ENCODE peak calls at places on chromosomes 2 and 18, in ten cellular contexts. B, N, F, E, C, I, K, A, D and R are unnamed samples.

GRCh38 chr2:67526283-67526682 is 129.2 kb downstream of the ETAA1 start:
- DNase-seq in B (no peak), N (peak; percentile 30), F (peak; percentile 94), E (no peak), C (no peak), I (no peak), K (no peak), A (no peak), D (no peak), R (no peak)

GRCh38 chr18:159037-159652 is 788 bp downstream of the USP14 start:
- DNase-seq in B (no peak), N (no peak), F (no peak), E (no peak), C (no peak), I (no peak), K (no peak), A (no peak), D (no peak), R (no peak)

GRCh38 chr2:11821705-11822104 is 75.3 kb downstream of the LPIN1 start:
- DNase-seq in B (no peak), N (no peak), F (no peak), E (no peak), C (no peak), I (no peak), K (no peak), A (no peak), D (no peak), R (no peak)

GRCh38 chr2:144479138-144479537 is 40.8 kb downstream of the ZEB2 start:
- DNase-seq in B (no peak), N (no peak), F (peak; percentile 49), E (no peak), C (no peak), I (no peak), K (no peak), A (no peak), D (no peak), R (no peak)

GRCh38 chr2:209619782-209620181 is 151.8 kb upstream of the UNC80 start:
- DNase-seq in B (no peak), N (no peak), F (peak; percentile 40), E (no peak), C (no peak), I (no peak), K (no peak), A (no peak), D (no peak), R (no peak)

GRCh38 chr2:66699481-66700180 is 264.7 kb downstream of the MEIS1 start:
- DNase-seq in B (no peak), N (no peak), F (no peak), E (no peak), C (no peak), I (no peak), K (no peak), A (no peak), D (no peak), R (no peak)

GRCh38 chr2:69238449-69239031 is 148.5 kb downstream of the GFPT1 start:
- DNase-seq in B (no peak), N (no peak), F (peak; percentile 53), E (no peak), C (no peak), I (no peak), K (no peak), A (no peak), D (no peak), R (no peak)

GRCh38 chr2:238294046-238294392 is 5.6 kb upstream of the PER2 start:
- DNase-seq in B (no peak), N (no peak), F (no peak), E (no peak), C (no peak), I (no peak), K (no peak), A (no peak), D (no peak), R (peak; percentile 8)

GRCh38 chr2:241351640-241352031 is 4.4 kb upstream of the FARP2 start:
- DNase-seq in B (no peak), N (no peak), F (no peak), E (no peak), C (no peak), I (no peak), K (no peak), A (no peak), D (no peak), R (no peak)

GRCh38 chr2:46365913-46366674 is 68.9 kb downstream of the EPAS1 start:
- DNase-seq in B (no peak), N (no peak), F (peak; percentile 33), E (no peak), C (no peak), I (no peak), K (no peak), A (peak; percentile 59), D (no peak), R (no peak)

GRCh38 chr18:8607776-8608682 is 1.2 kb upstream of the RAB12 start:
- DNase-seq in B (no peak), N (no peak), F (peak; percentile 67), E (no peak), C (no peak), I (no peak), K (no peak), A (no peak), D (no peak), R (no peak)

GRCh38 chr2:238263204-238264071 is 23.6 kb upstream of the HES6 start:
- DNase-seq in B (peak; percentile 42), N (peak; percentile 96), F (peak; percentile 94), E (peak; percentile 68), C (peak; percentile 40), I (peak; percentile 85), K (peak; percentile 67), A (peak; percentile 60), D (peak; percentile 83), R (peak; percentile 93)

GRCh38 chr18:12408247-12408869 is 629 bp downstream of the PRELID3A start:
- DNase-seq in B (no peak), N (no peak), F (peak; percentile 25), E (no peak), C (no peak), I (no peak), K (no peak), A (no peak), D (no peak), R (peak; percentile 17)

GRCh38 chr2:38201784-38202183 is 125.8 kb upstream of the CYP1B1 start:
- DNase-seq in B (no peak), N (no peak), F (peak; percentile 63), E (no peak), C (no peak), I (no peak), K (no peak), A (no peak), D (no peak), R (no peak)

GRCh38 chr2:100278986-100279385 is 43.3 kb downstream of the LONRF2 start:
- DNase-seq in B (no peak), N (no peak), F (no peak), E (peak; percentile 85), C (no peak), I (no peak), K (no peak), A (no peak), D (peak; percentile 65), R (no peak)

GRCh38 chr2:152582081-152582480 is 135.2 kb downstream of the PRPF40A start:
- DNase-seq in B (no peak), N (no peak), F (no peak), E (no peak), C (no peak), I (no peak), K (no peak), A (no peak), D (no peak), R (no peak)